ENCODE peak calls at places on chromosomes 2 and 18, in four cellular contexts. H, I, M and J are unnamed samples.

GRCh38 chr18:10168477-10168876 is 254.7 kb downstream of the VAPA start:
- DNase-seq in H (no peak), I (no peak), M (no peak), J (no peak)

GRCh38 chr2:67923696-67924095 is 139.1 kb downstream of the C1D start:
- DNase-seq in H (no peak), I (no peak), M (peak), J (no peak)

GRCh38 chr2:172639823-172640222 is 83.9 kb downstream of the PDK1 start:
- DNase-seq in H (no peak), I (no peak), M (no peak), J (no peak)

GRCh38 chr18:33606621-33607020 is 28.6 kb downstream of the ASXL3 start:
- DNase-seq in H (no peak), I (no peak), M (no peak), J (no peak)

GRCh38 chr2:95332036-95332435 is 34.9 kb downstream of the KCNIP3 start:
- DNase-seq in H (no peak), I (no peak), M (no peak), J (no peak)

GRCh38 chr2:200216310-200216709 is 90.2 kb upstream of the SPATS2L start:
- DNase-seq in H (no peak), I (no peak), M (no peak), J (no peak)

GRCh38 chr2:105806994-105807393 is 62.3 kb downstream of the NCK2 start:
- DNase-seq in H (no peak), I (no peak), M (no peak), J (no peak)

GRCh38 chr18:58135170-58135569 is 91.1 kb downstream of the NEDD4L start:
- DNase-seq in H (no peak), I (no peak), M (no peak), J (no peak)

GRCh38 chr2:73176205-73176880 is 26.0 kb upstream of the NOTO start:
- DNase-seq in H (no peak), I (no peak), M (peak), J (peak)

GRCh38 chr2:221518937-221519635 is 53.0 kb downstream of the EPHA4 start:
- DNase-seq in H (no peak), I (no peak), M (no peak), J (no peak)

GRCh38 chr2:40435426-40436092 is 16.3 kb downstream of the SLC8A1 start:
- DNase-seq in H (no peak), I (no peak), M (no peak), J (no peak)

GRCh38 chr2:201768918-201769317 is 11.8 kb downstream of the ALS2 start:
- DNase-seq in H (no peak), I (no peak), M (no peak), J (no peak)

GRCh38 chr2:54050445-54050844 is 65.0 kb upstream of the ACYP2 start:
- DNase-seq in H (no peak), I (no peak), M (no peak), J (no peak)

GRCh38 chr18:9321017-9321452 is 13.5 kb upstream of the TWSG1 start:
- DNase-seq in H (no peak), I (no peak), M (no peak), J (no peak)

GRCh38 chr2:215722125-215722524 is 286.3 kb upstream of the FN1 start:
- DNase-seq in H (no peak), I (no peak), M (no peak), J (no peak)